ENCODE peak calls at places on chromosome 20, in five cellular contexts. B is foreskin melanocyte; I is fibroblast of pulmonary artery; W is Kasumi-1; G is activated T-cell treated with anti-CD3 and anti-CD28 coated beads, Interleukin-2, amount 50 U/mL, for 72 hours. Q is an unnamed sample.

GRCh38 chr20:50110141-50111047 is 2.6 kb downstream of the UBE2V1 start:
- DNase-seq in B (no peak), I (peak; percentile 46), G (peak; percentile 77), W (peak; percentile 92), Q (no peak)

GRCh38 chr20:34337982-34338756 is 24.9 kb upstream of the ITCH start:
- DNase-seq in W (no peak), I (no peak), B (no peak), G (no peak), Q (no peak)

GRCh38 chr20:60087563-60088105 is 129.4 kb downstream of the CDH26 start:
- DNase-seq in W (no peak), I (no peak), G (no peak), B (peak; percentile 8), Q (no peak)

GRCh38 chr20:17904027-17904426 is 64.6 kb downstream of the SNX5 start:
- DNase-seq in B (no peak), I (no peak), W (no peak), G (peak; percentile 37), Q (no peak)

GRCh38 chr20:2694519-2694918 is 1.9 kb downstream of the EBF4 start:
- DNase-seq in I (no peak), B (no peak), W (no peak), G (no peak), Q (no peak)

GRCh38 chr20:44997171-44997570 is 30.9 kb downstream of the STK4 start:
- DNase-seq in I (no peak), B (no peak), W (no peak), G (no peak), Q (no peak)

GRCh38 chr20:19973920-19974620 is 43.1 kb upstream of the NAA20 start:
- DNase-seq in I (peak; percentile 85), B (no peak), W (peak; percentile 54), G (no peak), Q (no peak)

GRCh38 chr20:8661229-8662023 is 407.5 kb upstream of the PLCB4 start:
- DNase-seq in I (no peak), B (no peak), G (no peak), W (peak; percentile 35), Q (no peak)

GRCh38 chr20:11585752-11586352 is 331.8 kb upstream of the BTBD3 start:
- DNase-seq in G (no peak), W (peak; percentile 25), I (peak; percentile 31), B (peak; percentile 14), Q (peak; percentile 11)

GRCh38 chr20:49825521-49826033 is 12.9 kb downstream of the SLC9A8 start:
- DNase-seq in G (no peak), W (no peak), I (no peak), B (no peak), Q (no peak)

GRCh38 chr20:43781215-43781614 is 54.4 kb upstream of the GTSF1L start:
- DNase-seq in B (no peak), G (no peak), I (no peak), W (no peak), Q (no peak)

GRCh38 chr20:57139342-57140093 is 126.9 kb downstream of the BMP7 start:
- DNase-seq in I (no peak), B (no peak), W (no peak), G (no peak), Q (no peak)

GRCh38 chr20:1331801-1332453 is 3.0 kb upstream of the SDCBP2 start:
- DNase-seq in B (no peak), W (no peak), I (no peak), G (no peak), Q (no peak)

GRCh38 chr20:8155848-8156602 is 24.0 kb downstream of the PLCB1 start:
- DNase-seq in G (no peak), I (no peak), W (peak; percentile 8), B (no peak), Q (no peak)

GRCh38 chr20:61673152-61673551 is 392.5 kb downstream of the TAF4 start:
- DNase-seq in W (no peak), G (no peak), I (no peak), B (no peak), Q (no peak)

GRCh38 chr20:43901296-43901695 is 13.4 kb upstream of the TOX2 start:
- DNase-seq in I (no peak), G (no peak), W (no peak), B (no peak), Q (no peak)

GRCh38 chr20:64005394-64005793 is 24.5 kb downstream of the PRPF6 start:
- DNase-seq in G (no peak), B (no peak), W (no peak), I (no peak), Q (no peak)

GRCh38 chr20:20317195-20318113 is 50.5 kb upstream of the INSM1 start:
- DNase-seq in G (no peak), W (no peak), B (no peak), I (no peak), Q (no peak)

GRCh38 chr20:56429496-56429895 is 17.4 kb downstream of the CASS4 start:
- DNase-seq in W (peak; percentile 65), I (peak; percentile 65), B (no peak), G (peak; percentile 31), Q (no peak)

GRCh38 chr20:59701236-59701635 is 96.9 kb downstream of the PHACTR3 start:
- DNase-seq in W (no peak), B (no peak), I (no peak), G (no peak), Q (no peak)

GRCh38 chr20:59039233-59039632 is 3.4 kb downstream of the PRELID3B start:
- DNase-seq in B (no peak), W (no peak), G (no peak), I (peak; percentile 33), Q (no peak)

GRCh38 chr20:31862157-31862470 is 8.2 kb downstream of the DUSP15 start:
- DNase-seq in W (no peak), I (no peak), G (no peak), B (no peak), Q (no peak)

GRCh38 chr20:9741996-9742395 is 96.9 kb downstream of the PAK5 start:
- DNase-seq in I (no peak), G (no peak), B (no peak), W (no peak), Q (no peak)

GRCh38 chr20:47468290-47469050 is 33.2 kb upstream of the NCOA3 start:
- DNase-seq in W (no peak), B (no peak), G (no peak), I (no peak), Q (no peak)

GRCh38 chr20:10271470-10272219 is 53.0 kb downstream of the SNAP25 start:
- DNase-seq in W (no peak), I (no peak), G (no peak), B (no peak), Q (no peak)

GRCh38 chr20:10047427-10047826 is 12.6 kb downstream of the ANKEF1 start:
- DNase-seq in W (peak; percentile 2), G (no peak), I (peak; percentile 13), B (peak; percentile 62), Q (no peak)

GRCh38 chr20:3661836-3662665 is 1.1 kb downstream of the GFRA4 start:
- DNase-seq in B (no peak), G (no peak), W (no peak), I (no peak), Q (no peak)